ENCODE peak calls at places on chromosomes 7 and 10, in seven cellular contexts. D is OCI-LY7, V is GM23338, M is DND-41, Q is ovary, H is upper lobe of right lung, W is left ventricle myocardium inferior. C is an unnamed sample.

GRCh38 chr10:91185239-91185875 is 35.1 kb upstream of the PCGF5 start:
- DNase-seq in D (no peak), V (no peak), M (no peak), Q (no peak), H (no peak), W (no peak), C (no peak)

GRCh38 chr10:122178655-122179054 is 92.4 kb upstream of the BTBD16 start:
- DNase-seq in D (no peak), V (peak), M (no peak), Q (no peak), H (peak), W (no peak), C (no peak)

GRCh38 chr7:158098125-158099030 is 489.2 kb downstream of the PTPRN2 start:
- DNase-seq in D (no peak), V (no peak), M (no peak), Q (no peak), H (peak), W (no peak), C (no peak)

GRCh38 chr10:30531751-30532530 is 97.6 kb downstream of the LYZL2 start:
- DNase-seq in D (peak), V (no peak), M (no peak), Q (no peak), H (no peak), W (no peak), C (no peak)

GRCh38 chr7:158322616-158323530 is 264.8 kb downstream of the PTPRN2 start:
- DNase-seq in D (no peak), V (no peak), M (no peak), Q (no peak), H (no peak), W (no peak), C (no peak)

GRCh38 chr7:3176112-3176836 is 124.8 kb upstream of the SDK1 start:
- DNase-seq in D (peak), V (peak), M (no peak), Q (peak), H (peak), W (no peak), C (no peak)

GRCh38 chr7:106313456-106313891 is 28.7 kb upstream of the NAMPT start:
- DNase-seq in D (no peak), V (no peak), M (no peak), Q (no peak), H (no peak), W (no peak), C (no peak)

GRCh38 chr7:130024390-130024789 is 26.8 kb downstream of the ZC3HC1 start:
- DNase-seq in D (no peak), V (no peak), M (no peak), Q (no peak), H (no peak), W (no peak), C (peak)

GRCh38 chr7:35581564-35581963 is 113.4 kb downstream of the HERPUD2 start:
- DNase-seq in D (no peak), V (no peak), M (no peak), Q (no peak), H (no peak), W (no peak), C (no peak)

GRCh38 chr7:109226699-109227098 is 657.0 kb downstream of the DNAJB9 start:
- DNase-seq in D (no peak), V (no peak), M (no peak), Q (no peak), H (no peak), W (no peak), C (no peak)

GRCh38 chr7:132497098-132497497 is 79.2 kb downstream of the PLXNA4 start:
- DNase-seq in D (no peak), V (no peak), M (no peak), Q (no peak), H (no peak), W (no peak), C (no peak)
- TF ChIP-seq CTCF in D (no peak), V (no peak), M (no peak), Q (no peak), H (no peak), W (no peak), C (no peak)

GRCh38 chr10:75887981-75888380 is 456.6 kb downstream of the LRMDA start:
- DNase-seq in D (no peak), V (no peak), M (no peak), Q (no peak), H (no peak), W (no peak), C (no peak)

GRCh38 chr10:75878586-75878985 is 447.2 kb downstream of the LRMDA start:
- DNase-seq in D (no peak), V (no peak), M (no peak), Q (no peak), H (no peak), W (no peak), C (no peak)

GRCh38 chr10:75887369-75887768 is 455.9 kb downstream of the LRMDA start:
- DNase-seq in D (no peak), V (no peak), M (no peak), Q (no peak), H (no peak), W (no peak), C (no peak)

GRCh38 chr10:75884808-75885207 is 453.4 kb downstream of the LRMDA start:
- DNase-seq in D (no peak), V (no peak), M (no peak), Q (no peak), H (no peak), W (no peak), C (no peak)

DNA sequence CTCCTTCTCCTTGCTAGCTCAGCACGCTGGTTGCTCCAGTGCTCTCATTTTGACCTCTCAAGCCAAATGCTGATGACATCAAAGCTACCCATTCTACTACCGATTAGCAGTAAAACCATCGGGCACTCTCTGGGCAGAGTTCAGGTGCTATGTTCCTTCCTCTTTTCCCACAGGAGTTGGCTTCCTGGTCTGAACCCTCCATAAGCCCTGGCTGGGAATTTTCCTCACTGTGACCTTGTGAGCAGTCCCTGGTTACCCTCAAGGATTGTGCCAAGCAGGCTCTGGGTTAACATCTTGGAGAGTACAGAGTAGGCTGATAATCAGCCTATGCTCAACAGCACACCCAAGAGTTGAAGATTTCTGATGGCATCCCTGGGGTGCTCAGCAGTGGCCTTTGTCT is 451.7 kb downstream of the LRMDA start:
- DNase-seq in D (no peak), V (no peak), M (no peak), Q (no peak), H (no peak), W (no peak), C (no peak)
- H3K27ac ChIP-seq in D (no peak), V (no peak), M (no peak), Q (no peak), H (no peak), W (no peak), C (no peak)

GRCh38 chr10:83984256-83984640 is 155.1 kb upstream of the GHITM start:
- DNase-seq in D (no peak), V (no peak), M (no peak), Q (no peak), H (no peak), W (no peak), C (no peak)

GRCh38 chr10:83982812-83983211 is 156.5 kb upstream of the GHITM start:
- DNase-seq in D (no peak), V (no peak), M (no peak), Q (no peak), H (no peak), W (no peak), C (no peak)

GRCh38 chr10:83983578-83984255 is 155.6 kb upstream of the GHITM start:
- DNase-seq in D (no peak), V (peak), M (peak), Q (no peak), H (no peak), W (no peak), C (peak)

DNA sequence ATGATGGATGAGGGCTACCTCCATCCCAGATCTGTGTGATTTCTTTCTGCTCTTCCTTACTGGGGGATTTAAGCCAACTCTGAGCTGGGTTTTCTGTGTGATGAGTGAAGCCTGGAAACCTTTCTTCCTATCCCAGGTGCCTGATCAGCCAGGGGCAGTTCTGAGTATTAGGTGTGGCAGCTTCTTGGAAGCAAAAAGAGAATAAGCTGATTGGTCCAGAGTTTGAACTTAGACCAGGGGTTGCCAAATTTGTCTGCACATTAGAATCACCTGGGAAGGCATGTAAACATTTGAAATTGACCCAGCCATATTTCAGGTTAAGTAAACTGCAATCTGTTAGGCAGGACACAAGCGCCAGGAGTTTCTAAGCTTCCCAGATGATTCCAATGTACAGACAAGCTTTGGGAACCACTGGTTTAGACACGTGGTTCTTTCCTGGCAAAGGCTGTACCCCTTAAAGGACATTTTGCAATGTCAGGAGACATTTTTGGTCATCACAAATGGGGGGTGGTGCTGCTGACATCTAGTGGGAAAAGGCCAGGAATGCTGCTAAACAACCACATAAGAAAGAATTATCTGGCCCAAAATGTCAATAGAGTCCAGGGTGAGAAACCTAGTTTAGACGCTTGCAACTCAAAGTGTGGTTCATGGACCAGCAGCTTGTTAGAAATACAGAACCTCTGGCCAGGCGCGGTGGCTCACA is 160.5 kb upstream of the GHITM start:
- DNase-seq in D (no peak), V (no peak), M (no peak), Q (no peak), H (no peak), W (no peak), C (no peak)
- TF ChIP-seq CTCF in D (no peak), V (peak), M (no peak), Q (no peak), H (no peak), W (no peak), C (no peak)

GRCh38 chr7:116441534-116441933 is 58.0 kb upstream of the CAV2 start:
- DNase-seq in D (no peak), V (no peak), M (no peak), Q (no peak), H (no peak), W (no peak), C (no peak)
- H3K27ac ChIP-seq in D (no peak), V (no peak), M (no peak), Q (no peak), H (peak), W (peak), C (no peak)

C was measured in cardiac muscle cell.